ENCODE peak calls at places on chromosomes 1 and 21, in four cellular contexts. B is GM23338, A is cardiac fibroblast, F is epithelial cell of proximal tubule. E is an unnamed sample.

GRCh38 chr1:241934181-241934815 is 23.3 kb upstream of the BECN2 start:
- DNase-seq in B (peak; percentile 80), F (no peak), A (peak; percentile 18), E (no peak)

GRCh38 chr21:38787461-38788274 is 18.1 kb upstream of the ETS2 start:
- DNase-seq in A (peak; percentile 90), F (peak; percentile 64), B (peak; percentile 37), E (peak; percentile 37)

GRCh38 chr1:10776206-10776905 is 20.1 kb downstream of the CASZ1 start:
- DNase-seq in F (no peak), A (no peak), B (no peak), E (no peak)

GRCh38 chr1:94069649-94070285 is 51.2 kb downstream of the ABCA4 start:
- DNase-seq in F (no peak), B (no peak), A (peak; percentile 62), E (peak; percentile 80)

GRCh38 chr1:117644696-117645311 is 39.0 kb downstream of the TENT5C start:
- DNase-seq in F (no peak), A (no peak), B (no peak), E (no peak)

GRCh38 chr1:3015744-3016143 is 5.5 kb upstream of the ACTRT2 start:
- DNase-seq in F (no peak), A (no peak), B (no peak), E (no peak)

GRCh38 chr1:145720556-145720877 is 1.2 kb downstream of the CD160 start:
- DNase-seq in F (peak; percentile 66), A (peak; percentile 90), B (peak; percentile 42), E (no peak)

GRCh38 chr1:171844381-171844780 is 3.1 kb downstream of the DNM3 start:
- DNase-seq in F (no peak), B (no peak), A (no peak), E (no peak)

GRCh38 chr21:25508364-25508763 is 98.9 kb downstream of the MRPL39 start:
- DNase-seq in B (peak; percentile 3), F (no peak), A (no peak), E (no peak)

GRCh38 chr1:19368050-19368449 is 55.9 kb downstream of the SLC66A1 start:
- DNase-seq in B (no peak), A (no peak), F (no peak), E (no peak)

GRCh38 chr21:41877901-41878830 is 978 bp downstream of the PRDM15 start:
- DNase-seq in A (peak; percentile 76), F (no peak), B (peak; percentile 21), E (peak; percentile 44)

GRCh38 chr21:39004776-39005605 is 178.3 kb downstream of the PSMG1 start:
- DNase-seq in F (no peak), B (no peak), A (peak; percentile 28), E (no peak)

GRCh38 chr1:25169610-25170009 is 62.7 kb downstream of the SYF2 start:
- DNase-seq in A (no peak), B (no peak), F (no peak), E (no peak)

GRCh38 chr1:175221548-175222175 is 29.1 kb upstream of the KIAA0040 start:
- DNase-seq in F (peak; percentile 80), A (peak; percentile 33), B (peak; percentile 85), E (no peak)

GRCh38 chr1:244381887-244382565 is 69.7 kb downstream of the ADSS2 start:
- DNase-seq in B (no peak), A (peak; percentile 75), F (no peak), E (no peak)

GRCh38 chr1:227333423-227333822 is 15.1 kb upstream of the CDC42BPA start:
- DNase-seq in B (no peak), A (no peak), F (no peak), E (no peak)

GRCh38 chr21:29117372-29117955 is 13.0 kb upstream of the MAP3K7CL start:
- DNase-seq in A (no peak), F (no peak), B (no peak), E (peak; percentile 92)

GRCh38 chr1:36323636-36324321 is at the start of gene EVA1B:
- DNase-seq in B (peak; percentile 76), F (no peak), A (peak; percentile 76), E (peak; percentile 67)

GRCh38 chr1:62070384-62071011 is 124.2 kb upstream of the L1TD1 start:
- DNase-seq in B (peak; percentile 49), A (peak; percentile 46), F (no peak), E (peak; percentile 33)

GRCh38 chr21:28068455-28069358 is 924.0 kb downstream of the LTN1 start:
- DNase-seq in F (no peak), B (no peak), A (no peak), E (no peak)

GRCh38 chr1:208942394-208942793 is 641.1 kb upstream of the CAMK1G start:
- DNase-seq in F (no peak), A (peak; percentile 5), B (no peak), E (no peak)

GRCh38 chr1:80468356-80468755 is 1332.4 kb upstream of the ADGRL2 start:
- DNase-seq in F (no peak), B (no peak), A (no peak), E (no peak)

GRCh38 chr21:24514081-24514733 is 1093.1 kb downstream of the MRPL39 start:
- DNase-seq in F (no peak), A (peak; percentile 20), B (peak; percentile 9), E (peak; percentile 3)

GRCh38 chr1:244322791-244323521 is 128.8 kb downstream of the ADSS2 start:
- DNase-seq in A (peak; percentile 99), B (peak; percentile 49), F (peak; percentile 97), E (peak; percentile 72)

GRCh38 chr1:29800522-29800956 is 564.2 kb downstream of the PTPRU start:
- DNase-seq in F (no peak), B (no peak), A (no peak), E (no peak)

GRCh38 chr1:14136152-14136763 is 436.3 kb downstream of the PRDM2 start:
- DNase-seq in F (no peak), A (no peak), B (peak; percentile 84), E (no peak)

GRCh38 chr1:225866061-225866844 is 15.9 kb downstream of the TMEM63A start:
- DNase-seq in A (peak; percentile 78), F (no peak), B (no peak), E (peak; percentile 70)

DNA sequence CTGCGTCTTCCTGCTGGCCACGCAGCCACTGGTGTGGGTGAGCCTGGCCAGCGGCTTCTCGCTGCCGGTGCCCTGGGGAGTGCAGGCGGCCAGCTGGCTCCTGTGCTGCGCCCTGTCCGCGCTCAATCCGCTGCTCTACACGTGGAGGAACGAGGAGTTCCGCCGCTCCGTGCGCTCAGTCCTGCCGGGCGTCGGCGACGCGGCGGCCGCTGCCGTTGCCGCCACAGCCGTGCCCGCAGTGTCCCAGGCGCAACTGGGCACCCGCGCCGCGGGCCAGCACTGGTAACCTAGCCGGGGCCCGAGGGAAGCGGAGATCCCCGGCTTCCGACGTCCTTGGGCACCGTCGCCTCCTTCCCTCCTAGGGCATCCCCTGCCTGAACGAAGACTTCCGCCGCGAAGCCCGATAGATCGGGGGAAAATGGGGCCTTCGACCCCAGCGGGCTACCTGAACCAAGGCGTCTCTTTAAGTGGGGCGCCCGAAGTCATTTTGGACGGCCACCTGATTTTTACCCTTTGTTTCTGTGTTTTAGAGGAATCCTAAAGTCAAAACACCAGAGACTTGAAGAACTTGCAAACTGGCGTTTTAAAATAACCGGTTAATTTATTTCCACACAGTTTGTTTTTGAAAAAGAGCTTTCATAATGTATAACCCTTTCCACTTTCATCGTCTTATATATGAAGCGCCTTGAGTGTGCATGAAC is 2.0 kb downstream of the GPR88 start:
- DNase-seq in A (peak; percentile 23), B (peak; percentile 66), F (no peak), E (peak; percentile 17)
- H3K4me3 ChIP-seq in A (peak overlapping the region; percentile 35), B (peak overlapping the region; percentile 55), F (peak overlapping the region; percentile 33), E (peak overlapping the region; percentile 42)

DNA sequence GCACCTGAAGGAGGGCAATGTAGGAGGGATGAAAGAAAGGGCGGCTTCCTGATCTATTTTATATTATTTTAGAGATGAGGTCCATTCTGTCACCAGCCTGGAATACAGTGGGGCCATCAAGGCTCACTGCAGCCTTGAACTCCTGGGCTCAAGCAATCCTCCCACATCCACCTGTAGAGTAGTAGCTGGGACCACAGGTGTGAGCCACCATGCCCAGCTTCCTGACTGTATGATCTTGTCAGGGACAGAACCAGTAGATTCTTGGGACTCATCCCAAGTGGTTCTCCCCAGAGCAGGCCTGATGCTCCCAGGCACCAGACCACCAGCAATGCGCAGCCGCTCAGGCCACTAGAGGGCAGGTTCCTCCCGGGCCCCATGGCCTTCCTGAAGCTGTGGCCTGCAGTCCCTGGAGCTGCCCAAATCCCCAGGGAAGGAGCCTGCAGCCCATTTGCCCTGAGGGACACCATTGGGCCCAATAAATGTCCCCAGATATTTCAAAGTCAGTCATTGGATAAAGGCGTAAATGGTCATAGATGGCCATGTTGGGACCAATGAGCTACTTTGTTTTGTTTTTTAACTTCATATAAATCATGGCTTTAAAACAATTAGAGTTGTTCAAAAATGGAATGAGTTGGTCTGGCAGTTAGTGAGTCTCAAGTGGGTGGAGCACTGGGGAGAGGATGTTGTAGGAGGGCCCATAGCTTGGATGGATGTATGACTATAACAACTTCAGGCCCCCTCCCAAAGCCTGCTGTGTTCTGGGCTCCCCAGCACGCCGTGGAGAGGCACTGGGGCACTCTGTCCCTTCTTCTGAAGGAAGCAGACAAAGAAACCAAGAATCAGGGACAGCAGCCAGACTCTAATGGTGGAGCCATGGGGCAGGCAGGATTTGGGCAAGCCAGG is 44.7 kb upstream of the GOLT1A start:
- DNase-seq in A (peak; percentile 54), B (peak; percentile 88), F (no peak), E (peak; percentile 63)
- TF ChIP-seq CTCF in A (peak; percentile 90), B (peak; percentile 86), F (peak; percentile 84), E (peak; percentile 76)

GRCh38 chr21:40516336-40516735 is 330.6 kb downstream of the DSCAM start:
- DNase-seq in F (no peak), B (peak; percentile 52), A (no peak), E (peak; percentile 10)
- H3K4me3 ChIP-seq in F (no peak overlapping the region), B (no peak overlapping the region), A (no peak overlapping the region), E (no peak overlapping the region)

GRCh38 chr1:95679262-95679661 is 445.3 kb downstream of the RWDD3 start:
- DNase-seq in F (no peak), A (no peak), B (peak; percentile 24), E (no peak)
- TF ChIP-seq CTCF in F (no peak), A (no peak), B (no peak), E (no peak)

GRCh38 chr1:57304591-57304990 is 119.3 kb downstream of the DAB1 start:
- DNase-seq in A (no peak), B (no peak), F (no peak), E (no peak)
- H3K4me3 ChIP-seq in A (no peak overlapping the region), B (no peak overlapping the region), F (no peak overlapping the region), E (no peak overlapping the region)

DNA sequence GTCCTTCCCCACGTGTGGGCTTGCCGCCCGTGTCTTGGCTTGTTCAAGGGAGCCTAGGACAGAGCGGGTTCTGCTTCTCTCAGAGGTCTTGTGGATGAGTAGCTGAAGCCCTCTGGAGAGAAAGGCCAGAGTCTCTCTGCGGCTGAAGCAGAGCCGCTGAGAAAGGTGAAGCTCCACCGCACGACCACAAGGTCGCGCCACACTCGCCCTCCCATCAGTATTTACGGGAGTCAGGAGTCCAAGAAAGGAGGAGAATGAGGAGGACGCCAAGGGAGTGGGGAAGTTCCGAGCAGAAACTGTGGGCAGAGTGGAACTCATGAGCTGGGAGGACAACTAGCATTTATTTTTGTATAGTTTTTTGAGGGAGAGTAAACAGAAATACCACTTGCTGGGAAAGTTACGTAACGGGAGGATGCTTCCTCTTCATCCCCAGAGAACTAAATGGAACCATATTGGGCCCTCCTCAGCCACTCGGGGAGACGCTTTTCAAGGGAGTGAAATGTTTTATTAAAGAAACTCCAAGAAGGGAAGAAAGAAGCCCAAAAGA is 51.6 kb upstream of the HAO2 start:
- DNase-seq in A (no peak), F (no peak), B (peak; percentile 80), E (no peak)
- TF ChIP-seq CTCF in A (no peak), F (no peak), B (peak; percentile 81), E (peak; percentile 35)

E was measured in A673.